ENCODE peak calls at places on chromosomes 1 and 21, in eight cellular contexts. M is adrenal gland, F is H54, A is stomach, X is heart left ventricle, J is GM12892, K is suprapubic skin, Q is ovary. S is an unnamed sample.

GRCh38 chr1:244801246-244801645 is 34.2 kb upstream of the COX20 start:
- DNase-seq in M (peak), F (no peak), A (peak), X (peak), J (peak), K (no peak), Q (no peak), S (no peak)

GRCh38 chr1:2415801-2416208 is 3.4 kb upstream of the PEX10 start:
- DNase-seq in M (no peak), F (no peak), A (peak), X (no peak), J (no peak), K (no peak), Q (no peak), S (no peak)

GRCh38 chr1:41795205-41795762 is 123.4 kb downstream of the HIVEP3 start:
- DNase-seq in M (no peak), F (no peak), A (no peak), X (no peak), J (no peak), K (no peak), Q (no peak), S (no peak)

GRCh38 chr1:219582310-219582709 is 30.6 kb downstream of the ZC3H11B start:
- DNase-seq in M (no peak), F (no peak), A (no peak), X (no peak), J (no peak), K (no peak), Q (no peak), S (no peak)

GRCh38 chr21:34733866-34734265 is 65.1 kb downstream of the CLIC6 start:
- DNase-seq in M (no peak), F (no peak), A (no peak), X (no peak), J (no peak), K (no peak), Q (no peak), S (no peak)

GRCh38 chr1:153944005-153944821 is 2.3 kb downstream of the DENND4B start:
- DNase-seq in M (no peak), F (no peak), A (no peak), X (no peak), J (no peak), K (peak), Q (no peak), S (no peak)

GRCh38 chr1:206733012-206733411 is 37.6 kb upstream of the IL19 start:
- DNase-seq in M (no peak), F (no peak), A (no peak), X (no peak), J (no peak), K (no peak), Q (no peak), S (no peak)

GRCh38 chr1:190019717-190020116 is 457.9 kb downstream of the BRINP3 start:
- DNase-seq in M (no peak), F (peak), A (no peak), X (no peak), J (no peak), K (no peak), Q (no peak), S (no peak)

GRCh38 chr1:45566722-45567121 is 16.1 kb downstream of the AKR1A1 start:
- DNase-seq in M (no peak), F (no peak), A (no peak), X (peak), J (no peak), K (peak), Q (peak), S (peak)

GRCh38 chr1:109295712-109296415 is 10.9 kb downstream of the MYBPHL start:
- DNase-seq in M (no peak), F (no peak), A (no peak), X (no peak), J (no peak), K (no peak), Q (no peak), S (no peak)

GRCh38 chr21:42652527-42653491 is 612 bp upstream of the PDE9A start:
- DNase-seq in M (peak), F (peak), A (peak), X (peak), J (no peak), K (no peak), Q (peak), S (no peak)

GRCh38 chr1:3482590-3482899 is 28.1 kb downstream of the ARHGEF16 start:
- DNase-seq in M (no peak), F (no peak), A (no peak), X (no peak), J (peak), K (no peak), Q (no peak), S (no peak)

GRCh38 chr1:100028765-100029164 is 59.0 kb downstream of the SLC35A3 start:
- DNase-seq in M (no peak), F (no peak), A (no peak), X (no peak), J (no peak), K (no peak), Q (no peak), S (no peak)

GRCh38 chr1:29688477-29689365 is 452.4 kb downstream of the PTPRU start:
- DNase-seq in M (no peak), F (peak), A (no peak), X (no peak), J (no peak), K (peak), Q (no peak), S (no peak)

GRCh38 chr1:31159323-31159722 is 80.4 kb downstream of the NKAIN1 start:
- DNase-seq in M (no peak), F (no peak), A (no peak), X (no peak), J (no peak), K (no peak), Q (no peak), S (no peak)

GRCh38 chr1:70438529-70438928 is 27.5 kb downstream of the CTH start:
- DNase-seq in M (no peak), F (no peak), A (no peak), X (no peak), J (no peak), K (no peak), Q (no peak), S (no peak)

GRCh38 chr1:231576804-231577718 is 48.6 kb downstream of the TSNAX start:
- DNase-seq in M (no peak), F (no peak), A (no peak), X (no peak), J (no peak), K (no peak), Q (no peak), S (no peak)

GRCh38 chr1:91490501-91490900 is 10.2 kb upstream of the CDC7 start:
- DNase-seq in M (no peak), F (no peak), A (no peak), X (no peak), J (no peak), K (no peak), Q (no peak), S (no peak)

GRCh38 chr1:74470936-74471335 is 41.5 kb downstream of the LRRC53 start:
- DNase-seq in M (no peak), F (no peak), A (no peak), X (no peak), J (no peak), K (no peak), Q (no peak), S (no peak)

GRCh38 chr1:100539836-100540536 is 2.0 kb downstream of the GPR88 start:
- DNase-seq in M (peak), F (no peak), A (no peak), X (no peak), J (no peak), K (no peak), Q (peak), S (no peak)

GRCh38 chr1:238961790-238962189 is 424.6 kb upstream of the CHRM3 start:
- DNase-seq in M (no peak), F (no peak), A (no peak), X (no peak), J (no peak), K (no peak), Q (no peak), S (no peak)

GRCh38 chr1:87389546-87389945 is 60.9 kb downstream of the LMO4 start:
- DNase-seq in M (no peak), F (no peak), A (no peak), X (no peak), J (no peak), K (no peak), Q (no peak), S (no peak)

GRCh38 chr1:234920136-234920842 is 208.3 kb downstream of the TOMM20 start:
- DNase-seq in M (no peak), F (no peak), A (peak), X (no peak), J (no peak), K (peak), Q (peak), S (no peak)

GRCh38 chr1:225482489-225482950 is 54.7 kb upstream of the LBR start:
- DNase-seq in M (no peak), F (no peak), A (no peak), X (no peak), J (no peak), K (no peak), Q (no peak), S (peak)

GRCh38 chr1:13583964-13584791 is 546 bp downstream of the PDPN start:
- DNase-seq in M (no peak), F (no peak), A (no peak), X (no peak), J (no peak), K (peak), Q (peak), S (peak)

GRCh38 chr1:26389604-26390247 is 17.2 kb upstream of the ZNF683 start:
- DNase-seq in M (no peak), F (no peak), A (no peak), X (no peak), J (no peak), K (no peak), Q (no peak), S (no peak)

GRCh38 chr1:11796036-11796828 is 9.5 kb downstream of the MTHFR start:
- DNase-seq in M (no peak), F (no peak), A (no peak), X (peak), J (no peak), K (peak), Q (peak), S (no peak)

GRCh38 chr1:210938416-210938925 is 195.5 kb downstream of the KCNH1 start:
- DNase-seq in M (no peak), F (no peak), A (no peak), X (no peak), J (no peak), K (no peak), Q (no peak), S (no peak)

GRCh38 chr1:227888404-227889046 is 59.2 kb downstream of the WNT9A start:
- DNase-seq in M (no peak), F (no peak), A (peak), X (no peak), J (peak), K (no peak), Q (peak), S (peak)

GRCh38 chr1:90719321-90720136 is 2.4 kb upstream of the BARHL2 start:
- DNase-seq in M (no peak), F (no peak), A (no peak), X (no peak), J (no peak), K (no peak), Q (no peak), S (no peak)

GRCh38 chr1:214330240-214330639 is 49.3 kb downstream of the SMYD2 start:
- DNase-seq in M (no peak), F (no peak), A (no peak), X (no peak), J (no peak), K (no peak), Q (no peak), S (no peak)

GRCh38 chr1:219040291-219040690 is 133.4 kb upstream of the LYPLAL1 start:
- DNase-seq in M (no peak), F (no peak), A (no peak), X (no peak), J (no peak), K (no peak), Q (no peak), S (no peak)

DNA sequence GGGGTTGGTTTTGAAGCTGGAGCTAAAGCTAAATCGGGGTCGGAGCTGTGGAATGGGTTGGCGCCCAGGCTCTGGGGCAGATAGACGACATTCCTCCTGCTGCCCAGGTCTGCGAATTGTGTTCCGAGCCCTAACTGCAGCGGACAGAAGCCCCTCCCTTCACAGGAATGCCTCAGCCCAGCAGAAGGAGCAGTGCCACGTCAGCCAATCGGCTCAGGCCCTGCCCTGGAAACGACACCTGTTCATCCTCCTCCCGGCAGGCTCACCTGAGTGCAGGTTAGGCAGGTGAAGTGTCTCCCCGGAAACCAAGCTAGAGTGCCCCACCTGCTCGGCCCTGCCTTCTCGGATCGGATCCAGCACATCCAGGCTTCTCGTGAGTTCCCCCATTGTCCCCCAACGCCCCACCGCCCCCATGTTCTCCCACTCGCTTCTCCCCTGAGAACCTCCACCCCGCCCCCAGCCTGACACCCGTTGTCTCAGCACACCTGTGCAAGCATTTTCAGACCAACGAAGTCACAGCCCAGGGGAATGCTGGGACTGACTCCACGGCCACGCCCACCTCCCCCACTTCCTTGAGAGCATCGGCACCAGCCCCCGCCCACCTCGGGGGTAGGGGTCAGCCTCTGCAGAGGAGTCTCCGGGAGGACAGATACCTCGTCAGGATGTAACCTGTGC is 775 bp downstream of the TMEM125 start:
- DNase-seq in M (peak), F (no peak), A (peak), X (no peak), J (no peak), K (peak), Q (peak), S (peak)
- TF ChIP-seq POLR2A in M (no peak), F (no peak), A (no peak), X (no peak), J (no peak), K (no peak), Q (no peak), S (no peak)

DNA sequence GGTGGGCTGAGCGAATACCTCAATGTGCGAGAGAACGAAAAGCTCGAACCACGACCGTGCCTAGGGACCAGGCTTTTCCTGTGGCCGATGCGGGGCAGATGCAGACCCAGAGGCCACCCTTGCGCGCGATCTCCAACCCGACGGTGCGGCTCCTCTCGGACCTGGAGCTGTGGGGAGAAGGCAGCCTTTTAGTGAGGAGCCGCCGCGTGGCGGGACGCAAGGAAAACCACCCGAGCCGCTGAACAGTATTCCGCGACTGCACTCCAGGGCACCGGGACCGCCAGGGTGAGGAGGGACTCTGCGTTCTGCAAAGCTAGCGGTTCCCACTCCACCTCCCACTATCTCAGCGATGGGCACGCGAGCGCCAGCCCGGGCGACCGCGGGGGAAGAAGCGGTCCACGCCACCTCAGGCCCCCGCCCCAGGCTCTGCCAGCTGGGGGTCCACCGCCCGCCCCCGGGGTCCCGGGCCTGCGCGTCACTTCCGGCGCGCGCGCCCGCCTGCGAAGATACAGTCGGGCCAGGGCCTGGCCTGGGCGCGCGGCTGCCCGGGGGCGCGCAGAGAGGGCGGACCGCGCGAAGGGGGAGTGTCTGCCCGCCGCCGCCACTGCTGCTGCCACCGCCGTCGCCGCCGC is 66.5 kb upstream of the PRKACB start:
- DNase-seq in M (peak), F (peak), A (peak), X (peak), J (peak), K (peak), Q (peak), S (peak)
- TF ChIP-seq POLR2A in M (peak), F (peak), A (no peak), X (no peak), J (peak), K (no peak), Q (no peak), S (no peak)

DNA sequence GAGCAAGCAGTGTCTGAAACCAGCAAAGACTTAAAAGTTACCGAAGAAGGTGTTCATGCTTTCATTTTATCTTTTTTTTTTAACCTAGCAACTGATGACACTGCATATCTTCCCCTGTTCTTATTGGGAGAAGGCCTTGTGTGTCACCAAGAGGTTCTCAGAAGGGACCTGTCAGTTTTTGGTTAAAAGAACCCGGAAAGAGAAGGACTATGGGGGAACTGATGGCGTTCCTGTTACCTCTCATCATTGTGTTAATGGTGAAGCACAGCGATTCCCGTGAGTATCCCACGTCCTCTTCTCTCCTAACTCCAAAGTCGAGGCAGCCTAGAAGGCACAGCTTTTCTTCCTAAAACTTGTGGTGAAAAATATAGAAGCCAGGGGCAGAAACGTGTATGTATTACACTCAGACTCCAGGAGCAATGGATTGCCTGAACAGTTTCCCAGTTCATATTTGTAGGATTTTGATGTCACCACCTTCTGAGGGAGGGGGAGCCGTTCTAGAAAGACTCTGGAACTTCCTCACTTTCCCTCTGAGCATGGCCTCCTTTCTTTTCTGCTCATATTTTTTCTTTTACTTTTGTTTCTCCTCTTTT is at the start of gene MR1:
- DNase-seq in M (peak), F (peak), A (no peak), X (peak), J (peak), K (no peak), Q (no peak), S (peak)
- TF ChIP-seq POLR2A in M (peak), F (peak), A (no peak), X (peak), J (peak), K (no peak), Q (peak), S (no peak)

GRCh38 chr1:32888677-32889420 is 2.6 kb downstream of the HPCA start:
- DNase-seq in M (no peak), F (no peak), A (no peak), X (no peak), J (no peak), K (no peak), Q (peak), S (no peak)
- TF ChIP-seq POLR2A in M (no peak), F (no peak), A (no peak), X (no peak), J (no peak), K (no peak), Q (no peak), S (no peak)

DNA sequence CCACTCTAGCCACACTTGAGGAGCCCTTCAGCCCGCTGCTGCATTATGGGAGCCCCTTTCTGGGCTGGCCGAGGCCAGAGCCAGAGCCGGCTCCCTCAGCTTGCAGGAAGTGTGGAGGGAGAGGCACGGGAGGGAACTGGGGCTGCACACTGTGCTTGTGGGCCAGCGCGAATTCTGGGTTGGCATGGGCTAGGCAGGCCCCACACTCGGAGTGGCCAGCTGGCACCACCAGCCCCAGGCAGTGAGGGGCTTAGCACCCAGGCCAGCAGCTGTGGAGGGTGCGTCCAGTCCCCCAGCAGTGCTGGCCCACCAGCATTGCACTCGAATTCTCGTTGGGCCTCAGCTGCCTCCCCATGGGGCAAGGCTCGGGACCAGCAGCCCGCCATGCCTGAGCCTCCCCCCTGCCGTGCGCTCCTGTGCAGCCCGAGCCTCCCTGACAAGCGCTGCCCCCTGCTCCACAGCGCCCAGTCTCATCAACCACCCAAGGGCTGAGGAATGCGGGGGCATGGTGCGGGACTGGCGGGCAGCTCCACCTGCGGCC is 785.9 kb upstream of the TPTE start:
- DNase-seq in M (no peak), F (no peak), A (no peak), X (no peak), J (no peak), K (no peak), Q (no peak), S (no peak)
- TF ChIP-seq POLR2A in M (no peak), F (no peak), A (no peak), X (no peak), J (no peak), K (no peak), Q (no peak), S (no peak)

DNA sequence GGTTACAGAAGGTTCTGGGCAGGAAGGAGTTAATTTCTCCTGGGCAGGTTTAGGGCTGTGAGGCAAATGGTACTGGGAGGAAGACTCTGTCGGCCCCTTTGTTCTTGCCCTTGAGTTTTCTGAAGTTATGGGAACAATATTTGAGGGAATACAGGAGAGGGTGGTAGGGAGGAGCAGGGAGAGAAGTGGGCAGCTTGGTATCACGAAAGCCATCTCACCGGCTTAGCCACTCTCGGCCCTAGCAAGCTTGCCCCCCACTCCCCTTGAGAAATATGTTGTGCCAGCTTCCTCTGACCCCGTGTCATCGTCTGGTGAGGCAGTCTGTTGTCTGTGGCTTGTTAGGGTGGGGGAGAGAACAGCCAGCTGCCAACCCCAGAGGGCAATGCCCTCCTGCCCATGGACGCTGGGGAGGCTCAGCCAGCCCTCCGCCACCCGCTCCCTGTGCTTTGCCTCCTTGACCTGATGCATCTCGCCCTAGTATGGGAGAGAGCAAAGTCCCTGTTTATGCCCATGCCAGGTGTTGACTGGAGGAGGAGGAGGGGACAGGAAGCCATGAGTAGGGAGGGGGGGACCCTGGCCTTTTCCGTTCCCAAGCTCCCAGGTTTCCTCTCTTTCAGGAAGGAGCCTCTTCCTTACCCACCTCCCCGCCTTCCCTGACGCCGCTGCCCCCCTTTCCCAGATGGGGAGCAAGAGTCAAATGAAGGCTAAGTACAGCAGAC is 1.2 kb downstream of the EFNA1 start:
- DNase-seq in M (peak), F (no peak), A (peak), X (peak), J (no peak), K (no peak), Q (peak), S (no peak)
- TF ChIP-seq POLR2A in M (peak), F (no peak), A (no peak), X (peak), J (no peak), K (no peak), Q (no peak), S (no peak)

S was measured in lower leg skin.